ENCODE peak calls at places on chromosomes 11 and 22, in four cellular contexts. A is endothelial cell of umbilical vein, O is IMR-90, K is K562. F is an unnamed sample. For H3K9me1, the result is how much of the 10 kb centered on the place peaks cover.

GRCh38 chr11:33930317-33931021 is 38.6 kb upstream of the LMO2 start:
- DNase-seq in A (peak), O (no peak), K (no peak), F (no peak)

GRCh38 chr11:131934006-131934405 is 563.6 kb downstream of the NTM start:
- DNase-seq in A (peak), O (no peak), K (no peak), F (no peak)

GRCh38 chr11:120410622-120411380 is 74.6 kb downstream of the ARHGEF12 start:
- DNase-seq in A (no peak), O (no peak), K (no peak), F (no peak)

GRCh38 chr22:49852898-49853894 is at the start of gene ZBED4:
- DNase-seq in A (peak), O (peak), K (peak), F (peak)

GRCh38 chr11:116879789-116880402 is 42.5 kb upstream of the APOA1 start:
- DNase-seq in A (peak), O (peak), K (peak), F (peak)

GRCh38 chr11:134578807-134579708 is 167.0 kb upstream of the B3GAT1 start:
- DNase-seq in A (no peak), O (no peak), K (peak), F (no peak)

GRCh38 chr11:706957-707816 is 1.2 kb downstream of the EPS8L2 start:
- DNase-seq in A (no peak), O (no peak), K (no peak), F (no peak)

GRCh38 chr22:49047461-49047860 is 780.2 kb downstream of the BRD1 start:
- DNase-seq in A (no peak), O (peak), K (no peak), F (no peak)

GRCh38 chr22:45834795-45835194 is 142.2 kb downstream of the WNT7B start:
- DNase-seq in A (no peak), O (no peak), K (no peak), F (no peak)

GRCh38 chr11:105265859-105266258 is 126.3 kb upstream of the CARD18 start:
- DNase-seq in A (peak), O (peak), K (no peak), F (peak)

GRCh38 chr11:1205121-1205986 is 17.5 kb upstream of the MUC5B start:
- DNase-seq in A (no peak), O (no peak), K (no peak), F (no peak)

GRCh38 chr11:79060534-79060933 is 380.3 kb downstream of the TENM4 start:
- DNase-seq in A (no peak), O (peak), K (no peak), F (no peak)

GRCh38 chr11:19327280-19327679 is 86.5 kb upstream of the E2F8 start:
- DNase-seq in A (no peak), O (no peak), K (no peak), F (no peak)

GRCh38 chr11:111540114-111540920 is at the start of gene LAYN:
- DNase-seq in A (no peak), O (peak), K (no peak), F (no peak)

GRCh38 chr22:45334528-45334927 is 24.8 kb downstream of the FAM118A start:
- DNase-seq in A (no peak), O (no peak), K (no peak), F (no peak)

GRCh38 chr11:71450507-71450906 is 2.3 kb upstream of the DHCR7 start:
- DNase-seq in A (no peak), O (no peak), K (no peak), F (no peak)

GRCh38 chr11:32005786-32006406 is 85.0 kb upstream of the RCN1 start:
- DNase-seq in A (no peak), O (peak), K (no peak), F (no peak)

GRCh38 chr11:18011633-18012313 is 1.1 kb downstream of the SERGEF start:
- DNase-seq in A (no peak), O (no peak), K (peak), F (no peak)

GRCh38 chr11:110130642-110131238 is 37.5 kb downstream of the ZC3H12C start:
- DNase-seq in A (peak), O (peak), K (peak), F (peak)

GRCh38 chr11:44621140-44621681 is 55.7 kb downstream of the CD82 start:
- DNase-seq in A (peak), O (peak), K (peak), F (no peak)

GRCh38 chr11:125224391-125225015 is 60.0 kb downstream of the PKNOX2 start:
- DNase-seq in A (peak), O (peak), K (peak), F (no peak)

GRCh38 chr22:25781801-25782200 is 39.8 kb downstream of the MYO18B start:
- DNase-seq in A (no peak), O (no peak), K (no peak), F (no peak)

GRCh38 chr11:47641585-47642098 is 717 bp downstream of the MTCH2 start:
- DNase-seq in A (no peak), O (no peak), K (peak), F (no peak)

GRCh38 chr11:108853864-108854263 is 189.0 kb downstream of the DDX10 start:
- DNase-seq in A (peak), O (no peak), K (no peak), F (no peak)

GRCh38 chr11:112889446-112889845 is 71.8 kb upstream of the NCAM1 start:
- DNase-seq in A (no peak), O (no peak), K (no peak), F (no peak)

GRCh38 chr11:73322986-73323306 is 14.9 kb downstream of the ARHGEF17 start:
- DNase-seq in A (no peak), O (no peak), K (no peak), F (no peak)

GRCh38 chr22:50299724-50300619 is 7.5 kb downstream of the PLXNB2 start:
- DNase-seq in A (no peak), O (no peak), K (no peak), F (no peak)

GRCh38 chr11:130911306-130911705 is 5.0 kb downstream of the SNX19 start:
- DNase-seq in A (no peak), O (no peak), K (no peak), F (no peak)

GRCh38 chr22:40453676-40454075 is 83.3 kb downstream of the SGSM3 start:
- DNase-seq in A (no peak), O (peak), K (no peak), F (no peak)

DNA sequence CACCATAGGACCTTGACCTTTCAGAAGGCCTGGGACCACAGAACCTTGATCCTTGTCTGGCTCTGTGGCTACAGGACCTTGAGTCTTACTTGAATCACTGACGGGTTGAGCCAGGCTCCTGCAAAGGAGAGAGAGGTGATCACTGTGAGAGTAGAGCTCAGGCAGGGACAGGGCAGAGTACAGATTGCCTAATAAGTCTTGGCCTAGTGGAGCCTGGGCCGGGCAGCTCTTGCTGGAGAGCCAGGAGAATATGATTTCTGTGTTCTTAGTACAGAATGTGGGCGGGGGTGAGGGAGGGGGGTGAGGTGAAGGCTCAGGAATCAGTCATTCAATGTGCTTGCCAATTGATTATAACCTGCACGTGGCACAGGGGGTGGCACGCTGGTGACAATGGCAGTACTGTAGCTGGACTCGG is 26.0 kb downstream of the SERPINH1 start:
- DNase-seq in A (no peak), O (no peak), K (peak), F (no peak)
- H3K9me1 ChIP-seq in A (under half), O (under half), K (under half), F (under half)

DNA sequence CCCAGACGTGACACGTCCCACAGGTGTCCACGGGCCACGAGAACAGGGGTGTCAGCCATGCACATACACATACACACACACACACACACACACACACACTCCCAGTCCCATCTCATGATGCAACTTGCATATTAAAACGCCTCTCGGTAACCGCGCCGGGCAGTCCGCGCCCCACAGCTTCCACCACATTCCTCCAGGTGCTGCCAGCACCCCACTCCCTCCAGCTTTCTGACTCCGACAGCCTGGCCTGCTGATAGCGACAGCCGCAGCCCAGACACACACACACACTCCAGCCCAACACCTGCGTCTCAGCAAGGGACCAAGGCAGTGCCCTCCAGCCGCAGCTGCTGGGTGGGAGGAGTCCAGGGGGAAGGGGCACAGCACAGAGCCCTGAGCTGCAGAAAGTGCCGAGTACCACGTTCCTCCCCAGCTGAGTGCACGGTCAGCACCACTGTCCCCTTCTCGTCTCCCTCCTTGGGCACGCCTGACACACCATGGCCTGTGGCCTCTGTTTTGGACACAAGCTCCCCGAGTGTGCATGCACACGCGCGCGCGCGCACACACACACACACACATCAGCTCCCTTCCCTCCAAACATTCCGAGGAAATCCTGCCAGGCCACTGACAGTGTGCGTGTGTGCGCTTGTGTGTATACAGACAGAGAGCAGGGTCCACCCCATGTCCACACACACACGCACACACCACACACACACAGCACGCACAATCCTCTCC is 1.3 kb downstream of the ELFN2 start:
- DNase-seq in A (peak), O (peak), K (no peak), F (no peak)
- H2AFZ ChIP-seq in A (no peak), O (peak), K (no peak), F (no peak)

GRCh38 chr11:59560290-59560701 is 49.0 kb downstream of the OR4D9 start:
- DNase-seq in A (peak), O (peak), K (peak), F (no peak)

GRCh38 chr11:59559886-59560285 is 48.5 kb downstream of the OR4D9 start:
- DNase-seq in A (no peak), O (no peak), K (peak), F (no peak)

GRCh38 chr11:59556115-59556882 is 45.0 kb downstream of the OR4D9 start:
- DNase-seq in A (peak), O (peak), K (peak), F (no peak)

GRCh38 chr11:59556883-59557205 is 45.5 kb downstream of the OR4D9 start:
- DNase-seq in A (peak), O (no peak), K (peak), F (no peak)

DNA sequence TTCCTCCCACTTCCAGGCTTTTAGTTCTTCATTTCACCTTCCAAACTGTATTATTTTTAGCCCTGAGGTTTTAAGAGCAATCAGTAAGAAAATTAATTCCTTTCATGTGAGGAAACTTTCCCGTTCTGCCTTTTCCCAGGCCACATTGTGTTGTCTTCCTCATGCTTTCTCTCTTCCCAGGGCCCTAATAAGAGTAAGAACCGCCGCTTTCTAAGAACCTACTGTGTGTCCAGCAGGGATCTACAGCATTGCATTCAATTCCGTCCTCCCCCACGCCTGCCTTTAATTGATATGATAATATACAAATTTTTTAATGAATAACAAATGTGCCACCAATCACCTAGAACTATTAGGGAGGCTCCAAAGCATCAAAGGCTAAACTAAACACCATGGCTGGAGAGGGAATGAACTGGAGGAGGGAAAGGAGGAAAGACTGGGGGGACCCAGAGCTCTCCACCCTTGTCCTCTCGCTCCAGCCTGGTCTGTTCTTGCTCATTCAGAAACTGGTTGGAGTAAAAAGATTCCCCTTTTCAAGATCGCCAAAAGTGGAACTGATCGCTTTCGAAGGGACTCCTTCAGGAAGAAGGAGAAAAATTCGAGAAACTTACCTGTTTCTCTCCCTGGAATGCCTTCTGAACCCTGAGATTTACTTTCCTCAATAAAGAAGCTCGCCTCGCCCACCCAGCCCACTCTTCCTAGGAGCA is 46.8 kb downstream of the OR4D9 start:
- DNase-seq in A (no peak), O (no peak), K (no peak), F (no peak)
- H3K9me1 ChIP-seq in A (under half), O (under half), K (under half), F (under half)

DNA sequence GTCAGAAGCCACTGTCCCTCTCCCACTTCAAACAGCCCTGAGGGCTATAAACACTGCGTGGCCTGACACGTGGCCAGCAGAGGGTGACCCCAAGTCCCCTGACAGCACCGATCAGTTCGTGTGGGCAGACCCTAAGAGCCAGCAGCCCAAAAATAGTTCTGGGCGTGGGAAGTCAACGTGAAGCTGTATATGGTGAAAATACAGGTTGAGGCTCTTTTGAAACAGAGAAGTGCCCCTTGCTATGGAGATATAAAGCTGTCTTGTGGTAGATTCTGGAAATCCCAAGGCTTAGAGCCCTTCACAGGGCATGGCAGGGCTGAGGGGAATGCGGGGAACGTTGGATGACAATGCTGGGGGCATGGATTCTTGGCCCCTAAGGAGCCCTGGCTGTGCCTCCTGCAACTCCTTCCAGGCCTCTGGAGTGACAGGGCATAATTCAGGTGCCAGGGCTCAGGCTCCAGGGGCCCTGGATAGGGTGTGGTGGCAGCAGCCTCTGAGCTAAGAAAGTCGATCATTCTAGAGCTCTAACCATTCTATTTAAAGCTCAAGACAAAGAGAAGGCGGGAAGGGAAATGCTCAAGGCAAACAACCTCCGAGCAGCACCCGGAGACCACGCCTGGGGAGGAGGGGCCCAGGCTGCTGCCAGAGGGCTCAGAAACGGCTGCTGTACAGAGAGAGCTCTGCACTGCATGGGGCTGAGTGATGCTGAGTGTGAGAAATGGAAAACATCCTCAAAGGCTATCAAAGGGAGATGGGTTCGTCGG is 60.4 kb upstream of the CD5 start:
- DNase-seq in A (peak), O (no peak), K (no peak), F (no peak)
- H2AFZ ChIP-seq in A (peak), O (peak), K (no peak), F (no peak)

GRCh38 chr22:36829370-36830002 is 12.7 kb upstream of the PVALB start:
- DNase-seq in A (no peak), O (no peak), K (no peak), F (no peak)
- H3K9me1 ChIP-seq in A (under half), O (under half), K (under half), F (under half)

DNA sequence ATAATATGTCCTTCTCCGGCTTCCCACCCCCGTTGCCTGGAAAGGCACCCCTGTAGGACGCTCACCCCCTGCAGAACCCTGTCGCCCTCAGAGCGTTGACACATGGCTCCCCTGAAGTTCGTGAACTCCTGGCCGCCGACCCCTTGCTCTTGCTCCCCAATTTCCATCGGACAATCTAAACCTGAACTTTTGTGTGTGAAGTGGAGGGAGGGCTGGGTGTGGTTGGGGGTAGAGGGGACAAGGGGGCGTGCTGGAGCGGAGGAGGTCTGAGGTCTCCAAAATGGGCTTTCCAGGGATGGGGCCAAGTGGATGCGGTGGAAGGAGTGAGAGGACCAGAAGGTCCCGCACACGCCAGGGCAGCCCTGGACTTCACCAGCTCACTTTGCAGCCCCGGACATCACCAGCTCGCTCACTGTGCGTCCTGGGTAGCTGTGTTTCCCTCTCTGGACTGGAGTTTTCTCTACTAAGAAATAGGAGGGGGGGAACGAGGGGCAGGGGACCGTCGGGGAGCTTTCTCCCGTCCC is 18.6 kb downstream of the CREB3L1 start:
- DNase-seq in A (no peak), O (no peak), K (peak), F (no peak)
- H2AFZ ChIP-seq in A (peak), O (peak), K (peak), F (peak)

GRCh38 chr22:20652582-20652981 is 121.3 kb upstream of the SERPIND1 start:
- DNase-seq in A (no peak), O (no peak), K (no peak), F (no peak)

GRCh38 chr22:20653795-20654342 is 120.0 kb upstream of the SERPIND1 start:
- DNase-seq in A (no peak), O (no peak), K (no peak), F (no peak)

GRCh38 chr22:20652130-20652529 is 121.8 kb upstream of the SERPIND1 start:
- DNase-seq in A (no peak), O (no peak), K (no peak), F (no peak)

GRCh38 chr22:20654343-20655208 is 119.3 kb upstream of the SERPIND1 start:
- DNase-seq in A (no peak), O (no peak), K (no peak), F (no peak)

DNA sequence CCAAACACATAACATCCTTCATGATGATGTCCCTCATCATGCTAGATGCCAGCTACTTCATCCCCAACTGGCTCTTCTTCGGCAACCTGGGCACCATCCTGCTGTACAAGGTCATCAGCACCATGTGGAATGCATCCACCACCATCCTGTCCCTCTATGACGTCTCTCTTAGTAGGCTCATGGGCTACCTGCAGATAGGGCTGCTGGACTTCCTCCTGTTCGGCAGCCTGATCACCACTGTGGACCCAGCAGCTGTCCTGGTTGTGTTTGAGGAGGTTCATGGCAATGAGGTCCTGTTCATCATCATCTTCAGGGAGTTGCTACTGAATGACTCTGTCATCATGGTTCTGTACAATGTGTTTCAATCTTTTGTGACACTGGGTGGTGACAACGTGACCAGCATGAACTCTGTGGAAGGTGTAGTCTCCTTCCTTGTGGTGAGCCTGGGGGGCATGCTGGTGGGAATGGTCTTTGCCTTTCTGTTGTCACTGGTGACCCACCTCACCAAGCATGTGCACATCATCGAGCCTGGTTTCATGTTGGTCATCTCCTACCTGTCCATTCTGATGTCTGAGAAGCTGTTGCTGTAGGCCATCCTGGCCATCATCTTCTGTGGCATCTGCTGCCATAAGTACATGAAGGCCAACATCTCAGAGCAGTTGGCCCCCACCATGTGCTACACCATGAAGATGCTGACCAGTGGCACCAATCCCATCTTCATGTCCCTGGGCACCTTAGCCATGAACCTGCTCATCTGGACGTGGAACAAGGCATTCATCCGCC is 120.7 kb upstream of the SERPIND1 start:
- DNase-seq in A (no peak), O (no peak), K (no peak), F (no peak)
- H3K9me1 ChIP-seq in A (under half), O (under half), K (under half), F (under half)

GRCh38 chr11:67645521-67646457 is 4.7 kb downstream of the ACY3 start:
- DNase-seq in A (no peak), O (no peak), K (no peak), F (no peak)
- H2AFZ ChIP-seq in A (no peak), O (no peak), K (no peak), F (no peak)

F was measured in keratinocyte.